ENCODE peak calls at places on chromosome 2, in four cellular contexts. One of them, this sample, is unnamed.

GRCh38 chr2:171999604-172000469 is at the start of gene METAP1D:
- DNase-seq in fibroblast of lung: peak; percentile 87
- DNase-seq in body of pancreas: peak; percentile 90
- DNase-seq in NCI-H1092: peak; percentile 89
- DNase-seq in this sample: peak; percentile 78

GRCh38 chr2:174332607-174333001 is 2.1 kb upstream of the SP9 start:
- DNase-seq in fibroblast of lung: no peak
- DNase-seq in body of pancreas: no peak
- DNase-seq in NCI-H1092: no peak
- DNase-seq in this sample: no peak

GRCh38 chr2:227155395-227155794 is 8.6 kb downstream of the COL4A4 start:
- DNase-seq in fibroblast of lung: no peak
- DNase-seq in body of pancreas: no peak
- DNase-seq in NCI-H1092: no peak
- DNase-seq in this sample: no peak

GRCh38 chr2:206084870-206085741 is 868 bp downstream of the INO80D start:
- DNase-seq in fibroblast of lung: peak; percentile 22
- DNase-seq in body of pancreas: peak; percentile 43
- DNase-seq in NCI-H1092: no peak
- DNase-seq in this sample: no peak

GRCh38 chr2:230944804-230945372 is 19.8 kb upstream of the GPR55 start:
- DNase-seq in fibroblast of lung: no peak
- DNase-seq in body of pancreas: no peak
- DNase-seq in NCI-H1092: no peak
- DNase-seq in this sample: no peak

GRCh38 chr2:224101820-224102630 is 62.9 kb upstream of the SERPINE2 start:
- DNase-seq in fibroblast of lung: peak; percentile 98
- DNase-seq in body of pancreas: no peak
- DNase-seq in NCI-H1092: no peak
- DNase-seq in this sample: no peak

GRCh38 chr2:2699117-2699497 is 368.0 kb upstream of the MYT1L start:
- DNase-seq in fibroblast of lung: no peak
- DNase-seq in body of pancreas: no peak
- DNase-seq in NCI-H1092: no peak
- DNase-seq in this sample: no peak

GRCh38 chr2:96404446-96405373 is 69.1 kb downstream of the NCAPH start:
- DNase-seq in fibroblast of lung: no peak
- DNase-seq in body of pancreas: peak; percentile 44
- DNase-seq in NCI-H1092: peak; percentile 18
- DNase-seq in this sample: no peak

GRCh38 chr2:129253461-129253812 is 726.0 kb upstream of the RAB6C start:
- DNase-seq in fibroblast of lung: no peak
- DNase-seq in body of pancreas: peak; percentile 50
- DNase-seq in NCI-H1092: peak; percentile 2
- DNase-seq in this sample: no peak

GRCh38 chr2:48205137-48205798 is 299.0 kb upstream of the FBXO11 start:
- DNase-seq in fibroblast of lung: no peak
- DNase-seq in body of pancreas: no peak
- DNase-seq in NCI-H1092: no peak
- DNase-seq in this sample: no peak

This sample was measured in NCI-H2081 treated with DMSO at 0.1 percent for 48 hours.